ENCODE peak calls at places on chromosomes 3 and 15, in eight cellular contexts. L, N, A, Y, D, F, S and Z are unnamed samples.

GRCh38 chr3:141368062-141368924 is at the start of gene ZBTB38:
- DNase-seq in A (peak), D (peak), Y (peak), F (no peak), L (peak), N (peak), S (peak), Z (peak)

GRCh38 chr3:15637131-15637951 is 35.8 kb downstream of the BTD start:
- DNase-seq in D (no peak), S (no peak), F (no peak), N (no peak), L (no peak), Y (no peak), A (peak), Z (no peak)

GRCh38 chr3:59258591-59258990 is 208.8 kb upstream of the CFAP20DC start:
- DNase-seq in A (no peak), S (no peak), L (no peak), F (no peak), Y (no peak), N (no peak), D (no peak), Z (no peak)

GRCh38 chr3:72255736-72256559 is 471.0 kb upstream of the PROK2 start:
- DNase-seq in A (no peak), N (peak), D (no peak), L (no peak), F (peak), S (no peak), Y (no peak), Z (no peak)

GRCh38 chr3:149339931-149340309 is 6.5 kb upstream of the TM4SF18 start:
- DNase-seq in S (peak), Y (no peak), N (peak), A (peak), L (peak), D (peak), F (no peak), Z (peak)

GRCh38 chr3:144107923-144108322 is 136.3 kb downstream of the DIPK2A start:
- DNase-seq in S (no peak), D (no peak), F (no peak), A (no peak), N (no peak), L (no peak), Y (no peak), Z (no peak)

GRCh38 chr15:80739919-80740318 is 39.3 kb upstream of the CEMIP start:
- DNase-seq in F (no peak), L (no peak), S (no peak), D (no peak), Y (no peak), A (no peak), N (no peak), Z (no peak)

GRCh38 chr15:57565326-57565725 is 26.4 kb upstream of the MYZAP start:
- DNase-seq in A (no peak), L (peak), S (peak), Y (no peak), N (peak), D (peak), F (peak), Z (no peak)

GRCh38 chr3:64422192-64422591 is 196.9 kb upstream of the PRICKLE2 start:
- DNase-seq in S (no peak), N (no peak), A (no peak), Y (no peak), F (no peak), D (no peak), L (no peak), Z (no peak)

GRCh38 chr3:30342319-30343060 is 263.9 kb upstream of the TGFBR2 start:
- DNase-seq in F (no peak), N (peak), S (no peak), A (peak), D (peak), L (peak), Y (no peak), Z (no peak)

GRCh38 chr3:190673157-190673556 is 159.3 kb downstream of the IL1RAP start:
- DNase-seq in F (no peak), Y (no peak), S (no peak), N (no peak), L (no peak), D (no peak), A (peak), Z (no peak)

GRCh38 chr3:58161435-58162398 is 49.1 kb downstream of the DNASE1L3 start:
- DNase-seq in A (peak), D (peak), L (peak), S (no peak), Y (no peak), N (no peak), F (no peak), Z (peak)

GRCh38 chr3:24682141-24682547 is 187.5 kb upstream of the THRB start:
- DNase-seq in L (no peak), N (no peak), F (no peak), A (peak), D (peak), S (no peak), Y (no peak), Z (no peak)

GRCh38 chr15:77044228-77045042 is 26.5 kb downstream of the TSPAN3 start:
- DNase-seq in N (no peak), L (no peak), D (no peak), Y (no peak), F (no peak), A (no peak), S (no peak), Z (no peak)

GRCh38 chr3:46406786-46407611 is at the start of the genes CCR5AS and CCRL2:
- DNase-seq in F (peak), A (peak), S (no peak), Y (no peak), L (no peak), N (no peak), D (no peak), Z (peak)

GRCh38 chr3:124574012-124574411 is 156.2 kb upstream of the UMPS start:
- DNase-seq in F (no peak), Y (no peak), A (no peak), S (no peak), N (no peak), D (no peak), L (no peak), Z (no peak)

GRCh38 chr3:55897573-55898224 is 410.6 kb upstream of the WNT5A start:
- DNase-seq in N (no peak), S (no peak), L (peak), A (peak), D (no peak), Y (peak), F (no peak), Z (no peak)

GRCh38 chr15:59549339-59549807 is 62.2 kb upstream of the GCNT3 start:
- DNase-seq in D (no peak), Y (no peak), F (no peak), S (peak), L (no peak), N (no peak), A (no peak), Z (no peak)

GRCh38 chr3:105022813-105023212 is 343.9 kb upstream of the ALCAM start:
- DNase-seq in L (no peak), D (no peak), A (no peak), Y (peak), S (no peak), F (no peak), N (no peak), Z (no peak)

GRCh38 chr15:78969687-78970349 is 25.0 kb upstream of the CTSH start:
- DNase-seq in Y (no peak), N (no peak), A (peak), F (no peak), L (no peak), S (no peak), D (no peak), Z (no peak)

GRCh38 chr3:67090472-67090871 is 92.4 kb downstream of the KBTBD8 start:
- DNase-seq in A (peak), S (no peak), N (no peak), Y (no peak), L (no peak), F (no peak), D (no peak), Z (no peak)

GRCh38 chr15:69389426-69389825 is 24.7 kb upstream of the KIF23 start:
- DNase-seq in L (no peak), S (no peak), D (no peak), Y (no peak), F (no peak), N (no peak), A (no peak), Z (no peak)

GRCh38 chr3:88589131-88589530 is 439.4 kb downstream of the C3orf38 start:
- DNase-seq in N (no peak), F (no peak), S (no peak), A (no peak), L (no peak), Y (peak), D (no peak), Z (no peak)

GRCh38 chr15:90619468-90619867 is 89.7 kb downstream of the CRTC3 start:
- DNase-seq in S (no peak), L (no peak), A (no peak), Y (no peak), D (no peak), N (no peak), F (no peak), Z (no peak)

GRCh38 chr15:75718326-75718725 is 5.7 kb upstream of the CSPG4 start:
- DNase-seq in L (no peak), S (no peak), D (no peak), N (no peak), F (no peak), Y (no peak), A (peak), Z (no peak)

GRCh38 chr15:75712668-75713337 is at the start of gene CSPG4:
- DNase-seq in D (no peak), S (peak), N (peak), A (peak), F (no peak), L (no peak), Y (peak), Z (no peak)

GRCh38 chr15:75714195-75714594 is 1.5 kb upstream of the CSPG4 start:
- DNase-seq in Y (no peak), F (no peak), D (no peak), A (no peak), N (no peak), S (no peak), L (no peak), Z (no peak)

DNA sequence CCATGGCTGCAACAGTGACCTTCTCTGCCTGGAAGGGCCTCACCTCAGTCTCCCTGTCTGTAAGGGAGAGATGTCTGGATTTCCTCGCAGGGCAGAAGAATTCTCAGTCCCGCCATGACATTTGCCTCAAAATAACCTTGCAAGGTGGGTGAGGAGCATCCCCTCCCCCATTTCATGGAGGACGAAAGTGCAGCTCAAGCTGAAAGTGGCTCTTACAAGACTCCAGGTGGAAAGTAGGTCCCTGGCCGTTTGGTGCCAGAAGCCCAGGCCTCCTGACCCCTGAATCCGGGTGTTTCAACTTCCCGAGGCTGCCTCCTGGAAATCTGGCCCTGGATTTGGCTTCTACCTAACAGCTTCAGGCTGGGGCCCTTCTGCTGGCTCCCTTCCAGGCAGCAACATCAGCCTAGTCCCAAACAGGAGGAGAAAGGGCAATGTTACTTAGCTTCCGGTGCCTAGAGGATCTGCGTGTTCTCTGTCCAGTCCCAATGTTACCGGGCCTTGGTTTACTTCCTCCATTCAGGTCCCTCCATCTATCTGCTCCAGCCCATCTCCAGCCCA is 769 bp upstream of the CSPG4 start:
- DNase-seq in N (no peak), F (no peak), Y (no peak), A (peak), D (no peak), L (peak), S (peak), Z (peak)
- H3K27ac ChIP-seq in N (peak), F (no peak), Y (no peak), A (no peak), D (no peak), L (no peak), S (no peak), Z (peak)

DNA sequence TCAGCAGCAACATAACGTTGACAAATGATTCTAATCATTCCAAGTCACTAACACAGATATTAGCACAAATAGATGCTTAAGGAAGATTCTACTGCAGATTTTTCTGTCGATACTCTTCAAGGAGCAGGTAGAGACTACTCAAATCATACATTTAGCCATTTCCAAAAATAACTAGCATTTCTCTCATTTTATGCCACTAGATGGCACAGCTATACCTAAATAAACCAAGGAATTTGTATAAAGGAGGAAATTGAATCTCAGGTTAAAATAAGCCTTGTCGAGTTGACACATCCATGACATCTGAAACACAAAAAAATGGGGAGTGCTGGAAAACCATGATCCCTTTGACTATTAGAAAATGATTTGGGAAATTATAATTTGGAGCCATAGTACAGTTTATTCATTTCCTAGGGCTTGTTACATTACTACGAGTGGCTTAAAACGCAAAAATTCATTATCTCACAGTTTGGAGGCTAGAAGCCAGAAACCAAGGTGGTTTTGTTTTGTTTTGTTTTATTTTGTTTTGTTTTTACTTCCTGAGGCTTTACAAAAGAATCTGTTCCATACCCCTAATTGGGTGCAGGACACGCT is 59.5 kb upstream of the STRIT1 start:
- DNase-seq in S (no peak), Y (peak), F (no peak), L (peak), A (peak), D (no peak), N (no peak), Z (no peak)
- TF ChIP-seq CTCF in S (peak), Y (peak), F (peak), L (peak), A (peak), D (peak), N (peak), Z (peak)

GRCh38 chr15:92891533-92892200 is 8.5 kb upstream of the CHD2 start:
- DNase-seq in A (no peak), L (no peak), N (no peak), D (no peak), S (no peak), F (no peak), Y (no peak), Z (no peak)

GRCh38 chr15:92886815-92887214 is 13.3 kb upstream of the CHD2 start:
- DNase-seq in L (no peak), A (no peak), D (no peak), F (no peak), N (no peak), Y (no peak), S (no peak), Z (no peak)

GRCh38 chr15:92887869-92888268 is 12.3 kb upstream of the CHD2 start:
- DNase-seq in S (no peak), N (no peak), L (no peak), Y (no peak), A (no peak), F (no peak), D (no peak), Z (no peak)

GRCh38 chr15:92892201-92892555 is 7.9 kb upstream of the CHD2 start:
- DNase-seq in F (no peak), S (no peak), A (no peak), N (no peak), D (no peak), L (no peak), Y (no peak), Z (no peak)

DNA sequence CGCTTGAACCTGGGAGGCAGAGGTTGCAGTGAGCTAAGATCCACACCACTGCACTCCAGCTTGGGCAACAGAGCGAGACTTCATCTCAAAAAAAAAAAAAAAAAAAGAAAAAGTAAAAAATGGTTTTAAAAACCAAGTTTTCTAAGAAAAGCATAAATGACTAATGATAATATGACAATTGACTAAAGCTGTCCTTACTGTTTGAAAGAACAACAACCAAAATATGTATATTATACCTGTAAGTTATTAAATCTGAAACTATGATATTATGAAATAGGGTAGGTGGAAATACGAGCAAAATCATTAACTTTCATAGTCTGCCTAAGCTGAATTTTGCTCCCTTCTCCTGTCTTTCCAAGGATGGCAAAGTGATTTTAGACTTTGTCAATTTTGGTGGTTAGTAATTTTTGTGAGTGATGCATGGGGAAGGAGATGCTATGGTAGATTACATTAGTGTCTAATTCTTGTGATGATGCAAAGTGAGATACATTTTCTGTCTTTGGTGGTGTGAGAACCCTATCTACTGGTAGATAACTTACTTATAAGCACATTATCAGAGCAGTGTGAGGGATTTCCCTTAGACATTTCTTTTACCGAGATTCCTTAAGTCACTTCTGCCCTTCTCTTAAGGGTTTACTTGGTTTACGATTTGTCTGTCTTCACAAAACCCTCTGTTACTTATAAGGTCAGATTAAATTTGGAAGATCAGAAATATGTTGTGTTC is 10.6 kb upstream of the CHD2 start:
- DNase-seq in A (no peak), S (no peak), L (no peak), D (no peak), N (no peak), F (no peak), Y (no peak), Z (no peak)
- H3K27ac ChIP-seq in A (no peak), S (no peak), L (no peak), D (no peak), N (peak), F (no peak), Y (peak), Z (no peak)

GRCh38 chr3:170359178-170359704 is 1.7 kb downstream of the SKIL start:
- DNase-seq in A (no peak), S (no peak), L (no peak), N (no peak), D (no peak), F (no peak), Y (no peak), Z (no peak)

GRCh38 chr3:170355738-170356595 is 1.5 kb upstream of the SKIL start:
- DNase-seq in L (peak), A (peak), F (no peak), N (peak), Y (peak), S (peak), D (no peak), Z (no peak)

GRCh38 chr3:170357176-170357919 is at the start of gene SKIL:
- DNase-seq in D (peak), S (peak), F (peak), A (peak), L (peak), N (peak), Y (peak), Z (peak)

GRCh38 chr3:170356596-170357175 is 829 bp upstream of the SKIL start:
- DNase-seq in F (peak), D (no peak), N (peak), L (peak), A (peak), S (peak), Y (peak), Z (peak)

DNA sequence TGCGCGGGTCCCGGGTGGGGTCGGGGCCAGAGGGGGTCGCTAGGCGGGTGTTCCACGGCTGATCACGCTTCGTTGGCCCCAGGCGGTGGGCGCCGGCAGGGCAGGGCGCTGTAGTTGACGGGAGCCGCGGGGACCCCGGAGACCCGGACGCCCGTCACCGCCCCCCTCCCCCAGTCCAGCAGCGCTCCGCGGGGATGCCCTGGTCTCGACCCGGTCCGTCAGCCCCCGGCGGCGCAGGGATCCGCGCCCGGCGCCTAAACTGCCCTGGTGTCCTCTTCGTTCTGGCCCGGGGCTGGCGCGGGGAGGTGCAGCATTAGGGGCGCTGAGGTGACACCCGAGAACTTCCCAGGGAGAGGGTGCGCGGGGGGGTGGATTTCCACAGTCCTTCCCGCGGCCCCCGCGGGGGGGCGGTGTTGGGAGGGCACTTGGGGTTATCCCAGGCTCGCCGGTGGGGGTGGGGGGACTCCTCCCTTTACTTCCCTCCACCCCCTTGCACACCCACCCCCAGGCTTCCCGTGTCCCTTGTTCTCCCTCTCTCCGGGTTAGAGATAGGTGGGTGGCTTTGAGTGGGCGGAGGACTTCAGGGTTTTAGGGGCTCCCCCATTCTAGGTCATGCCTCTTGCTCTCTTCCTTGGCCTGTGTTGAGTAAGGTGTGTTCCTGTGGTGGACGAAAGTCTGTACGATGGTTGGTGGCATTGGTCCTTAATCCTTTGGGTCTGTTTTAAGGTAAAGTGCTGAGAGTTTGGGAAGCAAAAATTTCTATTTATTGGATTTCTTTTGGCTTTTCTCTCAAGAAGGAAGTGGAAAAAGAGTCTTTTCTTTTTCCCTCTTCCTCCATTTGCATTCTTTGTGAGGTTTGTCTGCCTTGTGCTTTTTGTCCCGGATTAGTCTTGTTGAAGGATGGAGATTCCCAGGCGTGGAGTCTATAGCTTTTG is 672 bp downstream of the SKIL start:
- DNase-seq in Y (peak), L (peak), D (peak), F (peak), N (peak), A (peak), S (peak), Z (peak)
- TF ChIP-seq CTCF in Y (peak), L (peak), D (peak), F (peak), N (peak), A (no peak), S (peak), Z (peak)

GRCh38 chr3:152833089-152833488 is 1.8 kb upstream of the P2RY1 start:
- DNase-seq in D (no peak), S (no peak), A (no peak), L (no peak), Y (no peak), N (no peak), F (no peak), Z (no peak)

GRCh38 chr3:152836269-152836668 is 1.3 kb downstream of the P2RY1 start:
- DNase-seq in Y (peak), N (no peak), L (no peak), F (no peak), S (peak), D (no peak), A (no peak), Z (no peak)

GRCh38 chr3:152832046-152832445 is 2.9 kb upstream of the P2RY1 start:
- DNase-seq in S (no peak), N (no peak), D (no peak), F (no peak), L (no peak), A (no peak), Y (no peak), Z (no peak)

GRCh38 chr3:152834354-152835310 is at the start of gene P2RY1:
- DNase-seq in D (peak), A (peak), F (no peak), Y (peak), L (peak), N (no peak), S (peak), Z (peak)

GRCh38 chr3:152835311-152836102 is 576 bp downstream of the P2RY1 start:
- DNase-seq in D (peak), F (no peak), L (peak), A (peak), Y (peak), N (no peak), S (peak), Z (peak)
- H3K27ac ChIP-seq in D (peak), F (no peak), L (peak), A (no peak), Y (no peak), N (peak), S (no peak), Z (peak)

GRCh38 chr15:100866386-100867330 is 13.0 kb upstream of the ALDH1A3 start:
- DNase-seq in Y (no peak), S (no peak), L (peak), F (no peak), N (no peak), D (peak), A (no peak), Z (no peak)
- TF ChIP-seq CTCF in Y (no peak), S (no peak), L (no peak), F (no peak), N (no peak), D (no peak), A (no peak), Z (no peak)